ENCODE peak calls at places on chromosomes 16 and 17, in nine cellular contexts. I, X, R, B, G, O, F, C and Y are unnamed samples.

GRCh38 chr16:89575247-89576172 is at the start of gene CPNE7:
- DNase-seq in G (no peak), R (no peak), O (no peak), F (no peak), I (no peak), B (no peak), C (no peak), X (no peak), Y (no peak)

GRCh38 chr17:67359960-67360817 is 6.2 kb downstream of the PSMD12 start:
- DNase-seq in R (no peak), X (peak; percentile 77), I (no peak), B (no peak), G (no peak), C (no peak), O (no peak), F (peak; percentile 20), Y (peak; percentile 18)

GRCh38 chr16:12874135-12874534 is 27.3 kb upstream of the SHISA9 start:
- DNase-seq in C (no peak), I (no peak), O (no peak), G (peak; percentile 56), X (no peak), R (no peak), B (peak; percentile 67), F (peak; percentile 36), Y (no peak)

GRCh38 chr17:5508855-5509254 is 22.5 kb downstream of the MIS12 start:
- DNase-seq in O (no peak), I (no peak), R (no peak), F (peak; percentile 20), X (no peak), B (no peak), G (peak; percentile 32), C (no peak), Y (no peak)

GRCh38 chr17:50221500-50222480 is 20.4 kb upstream of the COL1A1 start:
- DNase-seq in I (peak; percentile 43), X (no peak), O (peak; percentile 78), F (peak; percentile 85), G (no peak), B (peak; percentile 84), C (no peak), R (no peak), Y (no peak)

GRCh38 chr17:58624751-58625150 is 67.1 kb downstream of the TEX14 start:
- DNase-seq in I (no peak), B (no peak), F (no peak), G (no peak), X (no peak), O (no peak), R (no peak), C (no peak), Y (no peak)

GRCh38 chr17:72726936-72727335 is 365.6 kb downstream of the SLC39A11 start:
- DNase-seq in I (no peak), X (peak; percentile 39), F (no peak), C (no peak), B (no peak), R (no peak), O (no peak), G (no peak), Y (no peak)

GRCh38 chr17:43552229-43552837 is 6.2 kb upstream of the ETV4 start:
- DNase-seq in X (no peak), O (no peak), R (no peak), F (no peak), B (no peak), G (no peak), C (no peak), I (peak; percentile 52), Y (no peak)

GRCh38 chr16:31177136-31177535 is 2.8 kb upstream of the FUS start:
- DNase-seq in C (no peak), I (no peak), G (no peak), F (no peak), R (no peak), O (no peak), B (no peak), X (peak; percentile 70), Y (no peak)